ENCODE peak calls at places on chromosome 1, in five cellular contexts. One of them, this sample, is unnamed.

GRCh38 chr1:40003156-40004093 is 37.1 kb upstream of the CAP1 start:
- DNase-seq in HepG2: no peak
- DNase-seq in K562: no peak
- DNase-seq in GM12878: peak
- DNase-seq in SK-N-SH: no peak
- DNase-seq in this sample: no peak

GRCh38 chr1:35287807-35288640 is 19.5 kb downstream of the ZMYM4 start:
- DNase-seq in GM12878: no peak
- DNase-seq in K562: no peak
- DNase-seq in HepG2: no peak
- DNase-seq in SK-N-SH: no peak
- DNase-seq in this sample: no peak

GRCh38 chr1:212743901-212744475 is 44.3 kb upstream of the BATF3 start:
- DNase-seq in SK-N-SH: no peak
- DNase-seq in HepG2: no peak
- DNase-seq in K562: no peak
- DNase-seq in GM12878: no peak
- DNase-seq in this sample: no peak

GRCh38 chr1:107474877-107475612 is 334.2 kb downstream of the NTNG1 start:
- DNase-seq in HepG2: no peak
- DNase-seq in K562: no peak
- DNase-seq in SK-N-SH: no peak
- DNase-seq in GM12878: no peak
- DNase-seq in this sample: no peak

GRCh38 chr1:220113136-220113695 is 19.3 kb downstream of the IARS2 start:
- DNase-seq in GM12878: no peak
- DNase-seq in SK-N-SH: peak
- DNase-seq in HepG2: peak
- DNase-seq in K562: peak
- DNase-seq in this sample: no peak

GRCh38 chr1:41728403-41729202 is 190.1 kb downstream of the HIVEP3 start:
- DNase-seq in K562: no peak
- DNase-seq in GM12878: peak
- DNase-seq in HepG2: no peak
- DNase-seq in SK-N-SH: peak
- DNase-seq in this sample: no peak

GRCh38 chr1:227942716-227943261 is 4.9 kb downstream of the WNT9A start:
- DNase-seq in GM12878: no peak
- DNase-seq in HepG2: no peak
- DNase-seq in K562: no peak
- DNase-seq in SK-N-SH: peak
- DNase-seq in this sample: no peak

GRCh38 chr1:2546515-2547209 is 9.5 kb upstream of the TNFRSF14 start:
- DNase-seq in HepG2: peak
- DNase-seq in SK-N-SH: peak
- DNase-seq in GM12878: peak
- DNase-seq in K562: peak
- DNase-seq in this sample: peak

GRCh38 chr1:206809504-206810084 is 37.3 kb upstream of the IL10 start:
- DNase-seq in SK-N-SH: no peak
- DNase-seq in GM12878: no peak
- DNase-seq in K562: no peak
- DNase-seq in HepG2: peak
- DNase-seq in this sample: peak

GRCh38 chr1:54153548-54154439 is 994 bp upstream of the CDCP2 start:
- DNase-seq in HepG2: peak
- DNase-seq in K562: no peak
- DNase-seq in GM12878: no peak
- DNase-seq in SK-N-SH: no peak
- DNase-seq in this sample: peak
- TF ChIP-seq REST in HepG2: no peak
- TF ChIP-seq REST in K562: no peak
- TF ChIP-seq REST in GM12878: no peak
- TF ChIP-seq REST in SK-N-SH: no peak
- TF ChIP-seq REST in this sample: no peak

DNA sequence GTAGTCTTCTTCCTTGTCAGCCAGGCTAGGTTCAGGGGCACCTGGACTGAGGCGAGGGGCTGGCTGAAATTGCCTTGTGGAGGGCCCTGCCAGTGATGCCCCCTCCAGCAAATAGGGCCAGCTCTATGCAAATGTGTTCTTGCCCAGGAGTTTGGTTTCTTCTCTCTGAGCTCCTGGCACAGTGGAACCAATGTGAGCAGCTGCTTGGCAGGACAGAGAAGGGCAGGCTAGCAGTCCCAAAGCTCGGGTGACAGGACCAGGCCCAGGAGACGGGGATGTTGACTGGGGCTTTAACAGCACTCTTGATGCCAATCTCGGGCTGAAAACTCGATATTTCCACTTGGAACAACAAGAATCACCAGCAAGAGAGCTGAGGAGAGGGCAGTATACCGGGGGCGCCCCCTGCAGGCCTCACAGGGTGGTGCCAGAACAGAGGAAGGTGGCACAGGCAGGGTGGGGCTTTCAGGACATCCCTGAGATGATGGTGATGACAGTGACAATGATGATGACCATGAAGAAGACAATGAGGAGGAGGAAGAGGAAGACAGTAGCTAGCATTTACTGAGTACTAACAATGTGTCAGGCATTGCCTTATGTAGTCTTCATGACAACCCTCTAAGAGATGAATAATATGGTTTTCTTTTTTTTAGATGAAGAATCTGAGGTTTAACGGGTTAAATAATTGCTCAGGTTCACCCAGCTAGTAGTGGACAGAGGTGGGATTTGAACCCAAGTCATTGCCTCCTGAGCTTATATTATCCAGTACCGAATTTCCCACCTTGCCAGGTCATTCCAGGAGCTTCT is 2.7 kb upstream of the KCNJ9 start:
- DNase-seq in K562: peak
- DNase-seq in HepG2: peak
- DNase-seq in GM12878: no peak
- DNase-seq in SK-N-SH: peak
- DNase-seq in this sample: no peak
- TF ChIP-seq GABPA in K562: no peak
- TF ChIP-seq GABPA in HepG2: no peak
- TF ChIP-seq GABPA in GM12878: no peak
- TF ChIP-seq GABPA in SK-N-SH: no peak
- TF ChIP-seq GABPA in this sample: no peak

DNA sequence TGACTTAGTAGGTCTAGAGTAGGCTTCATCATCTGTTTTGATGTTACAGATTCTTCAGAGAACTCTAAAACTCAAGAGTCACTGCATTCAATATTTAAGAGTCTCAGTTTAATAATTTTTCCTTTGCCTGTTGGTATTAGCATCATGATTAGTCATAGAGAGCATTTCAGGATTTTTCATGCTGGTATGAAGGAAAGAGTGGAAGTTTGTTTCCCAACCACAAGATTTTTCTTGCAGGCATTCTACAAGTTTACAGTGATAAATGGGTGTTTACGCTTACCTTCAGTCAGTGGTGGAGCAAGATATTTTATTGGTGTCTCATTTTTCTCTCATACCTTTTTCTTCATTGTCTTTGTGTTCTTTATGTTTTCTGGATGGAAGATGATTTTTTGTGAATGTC is 58.4 kb upstream of the MYOCOS start:
- DNase-seq in K562: no peak
- DNase-seq in SK-N-SH: no peak
- DNase-seq in HepG2: no peak
- DNase-seq in GM12878: no peak
- DNase-seq in this sample: no peak
- TF ChIP-seq REST in K562: no peak
- TF ChIP-seq REST in SK-N-SH: no peak
- TF ChIP-seq REST in HepG2: no peak
- TF ChIP-seq REST in GM12878: no peak
- TF ChIP-seq REST in this sample: no peak

GRCh38 chr1:105795741-105796140 is 1260.7 kb upstream of the PRMT6 start:
- DNase-seq in SK-N-SH: no peak
- DNase-seq in K562: no peak
- DNase-seq in HepG2: no peak
- DNase-seq in GM12878: no peak
- DNase-seq in this sample: no peak

GRCh38 chr1:105793541-105794146 is 1262.8 kb upstream of the PRMT6 start:
- DNase-seq in K562: peak
- DNase-seq in GM12878: no peak
- DNase-seq in HepG2: peak
- DNase-seq in SK-N-SH: peak
- DNase-seq in this sample: peak
- TF ChIP-seq GABPA in K562: no peak
- TF ChIP-seq GABPA in GM12878: no peak
- TF ChIP-seq GABPA in HepG2: no peak
- TF ChIP-seq GABPA in SK-N-SH: no peak
- TF ChIP-seq GABPA in this sample: no peak

GRCh38 chr1:234065794-234066447 is 161.4 kb downstream of the SLC35F3 start:
- DNase-seq in K562: peak
- DNase-seq in GM12878: peak
- DNase-seq in SK-N-SH: peak
- DNase-seq in HepG2: peak
- DNase-seq in this sample: peak

GRCh38 chr1:234067584-234067983 is 163.1 kb downstream of the SLC35F3 start:
- DNase-seq in K562: no peak
- DNase-seq in HepG2: no peak
- DNase-seq in SK-N-SH: no peak
- DNase-seq in GM12878: no peak
- DNase-seq in this sample: no peak

GRCh38 chr1:234072793-234073192 is 168.3 kb downstream of the SLC35F3 start:
- DNase-seq in GM12878: no peak
- DNase-seq in SK-N-SH: no peak
- DNase-seq in K562: no peak
- DNase-seq in HepG2: no peak
- DNase-seq in this sample: no peak

DNA sequence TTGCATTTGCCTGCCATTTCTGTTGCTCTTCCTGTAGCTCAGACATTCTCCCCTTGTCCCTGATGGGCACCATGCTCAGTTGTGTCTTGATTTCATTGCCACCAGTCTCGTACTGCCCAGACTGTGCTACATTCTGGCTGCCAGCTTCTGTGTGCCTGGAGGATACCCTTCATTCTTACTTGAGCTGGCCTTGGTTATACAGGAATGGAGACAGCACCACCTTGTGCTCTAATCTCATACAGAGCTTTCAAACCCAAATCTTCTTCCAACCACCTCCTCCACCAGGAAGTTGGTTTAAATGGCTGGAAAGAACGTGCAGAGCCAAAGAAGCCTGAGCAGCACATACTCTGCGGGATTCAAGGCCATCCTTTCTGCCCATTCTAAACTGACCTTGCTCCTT is 165.3 kb downstream of the SLC35F3 start:
- DNase-seq in HepG2: no peak
- DNase-seq in K562: no peak
- DNase-seq in SK-N-SH: no peak
- DNase-seq in GM12878: no peak
- DNase-seq in this sample: no peak
- TF ChIP-seq REST in HepG2: no peak
- TF ChIP-seq REST in K562: no peak
- TF ChIP-seq REST in SK-N-SH: no peak
- TF ChIP-seq REST in GM12878: no peak
- TF ChIP-seq REST in this sample: no peak

DNA sequence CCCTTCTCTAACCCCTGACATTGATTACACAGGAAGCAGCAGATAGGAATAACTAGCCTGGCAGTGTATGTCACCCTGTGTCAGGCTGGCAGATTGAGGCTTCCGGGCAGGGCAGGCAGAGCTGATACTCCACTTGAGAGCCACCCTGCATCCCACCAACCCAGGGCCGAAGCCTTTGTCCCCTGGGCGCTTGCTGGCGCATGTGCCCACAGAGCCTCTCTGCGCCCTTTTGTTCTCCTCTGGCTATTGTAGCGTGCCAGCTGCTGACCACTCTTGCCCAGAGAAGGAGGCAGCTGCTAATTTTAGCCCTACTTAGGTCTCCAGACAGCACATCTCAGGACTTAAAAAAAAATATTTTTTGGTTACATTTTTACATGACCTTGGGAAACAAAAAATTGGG is 304.9 kb downstream of the HHAT start:
- DNase-seq in GM12878: no peak
- DNase-seq in K562: no peak
- DNase-seq in HepG2: no peak
- DNase-seq in SK-N-SH: no peak
- DNase-seq in this sample: no peak
- TF ChIP-seq GABPA in GM12878: no peak
- TF ChIP-seq GABPA in K562: no peak
- TF ChIP-seq GABPA in HepG2: no peak
- TF ChIP-seq GABPA in SK-N-SH: no peak
- TF ChIP-seq GABPA in this sample: no peak

GRCh38 chr1:110783292-110783918 is 89.5 kb upstream of the CD53 start:
- DNase-seq in GM12878: no peak
- DNase-seq in SK-N-SH: peak
- DNase-seq in HepG2: peak
- DNase-seq in K562: peak
- DNase-seq in this sample: peak
- TF ChIP-seq REST in GM12878: no peak
- TF ChIP-seq REST in SK-N-SH: no peak
- TF ChIP-seq REST in HepG2: no peak
- TF ChIP-seq REST in K562: no peak
- TF ChIP-seq REST in this sample: no peak

This sample was measured in HL-60.